ENCODE peak calls at places on chromosomes 7 and 10, in six cellular contexts. N, D, S, H, U and F are unnamed samples.
A peak's percentile ranks its signal among the peaks of the same experiment; 100 is the strongest.

GRCh38 chr10:12980713-12981306 is 20.7 kb downstream of the CCDC3 start:
- DNase-seq in N (no peak), D (no peak), S (no peak), H (no peak), U (peak; percentile 70), F (no peak)

GRCh38 chr7:108067844-108068243 is 62.3 kb downstream of the LAMB4 start:
- DNase-seq in N (no peak), D (no peak), S (no peak), H (no peak), U (no peak), F (no peak)

GRCh38 chr10:60155945-60156683 is 233.6 kb downstream of the ANK3 start:
- DNase-seq in N (no peak), D (no peak), S (no peak), H (no peak), U (no peak), F (no peak)

GRCh38 chr10:72812415-72812797 is 81.1 kb upstream of the OIT3 start:
- DNase-seq in N (no peak), D (no peak), S (no peak), H (no peak), U (no peak), F (no peak)

GRCh38 chr10:73744690-73744994 is 470 bp downstream of the SEC24C start:
- DNase-seq in N (peak; percentile 83), D (no peak), S (peak; percentile 58), H (no peak), U (peak; percentile 87), F (no peak)

GRCh38 chr7:152884321-152884720 is 124.8 kb downstream of the ACTR3B start:
- DNase-seq in N (peak; percentile 68), D (no peak), S (no peak), H (no peak), U (no peak), F (no peak)

GRCh38 chr10:35641430-35642015 is 573 bp downstream of the FZD8 start:
- DNase-seq in N (no peak), D (no peak), S (peak; percentile 42), H (no peak), U (no peak), F (peak; percentile 32)

GRCh38 chr10:119483001-119483400 is 59.5 kb downstream of the RGS10 start:
- DNase-seq in N (no peak), D (no peak), S (no peak), H (no peak), U (no peak), F (no peak)

GRCh38 chr10:114683162-114683561 is 25.1 kb upstream of the ABLIM1 start:
- DNase-seq in N (no peak), D (no peak), S (no peak), H (no peak), U (no peak), F (no peak)

GRCh38 chr10:107163904-107164861 is at the start of gene SORCS1:
- DNase-seq in N (peak; percentile 59), D (peak; percentile 68), S (no peak), H (peak; percentile 78), U (no peak), F (peak; percentile 60)

DNA sequence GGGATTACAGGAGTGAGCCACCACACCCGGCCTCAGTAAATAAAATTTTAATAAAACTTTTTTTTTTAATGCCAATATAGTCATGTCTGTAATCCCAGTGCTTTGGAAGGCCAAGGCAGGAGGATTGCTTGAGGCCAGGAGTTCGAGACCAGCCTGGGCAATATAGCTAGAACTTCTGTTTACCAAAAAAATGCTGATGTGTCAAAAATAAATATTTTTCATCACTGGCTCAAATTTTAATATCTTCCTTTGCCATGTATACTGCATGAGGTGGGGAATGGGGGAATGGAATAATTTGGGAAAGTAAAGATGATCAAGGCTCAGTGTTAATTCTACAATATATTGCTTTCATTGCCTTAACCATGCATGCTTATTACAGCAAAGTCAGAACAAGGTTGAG is 10.7 kb upstream of the RHBDD2 start:
- DNase-seq in N (no peak), D (no peak), S (no peak), H (no peak), U (no peak), F (no peak)
- H2BK15ac ChIP-seq in N (no peak overlapping the region), D (no peak overlapping the region), S (no peak overlapping the region), H (no peak overlapping the region), U (no peak overlapping the region), F (no peak overlapping the region)

GRCh38 chr10:9205558-9205957 is 1151.1 kb downstream of the GATA3 start:
- DNase-seq in N (no peak), D (no peak), S (no peak), H (no peak), U (no peak), F (no peak)
- H2BK15ac ChIP-seq in N (no peak overlapping the region), D (no peak overlapping the region), S (no peak overlapping the region), H (no peak overlapping the region), U (no peak overlapping the region), F (no peak overlapping the region)

DNA sequence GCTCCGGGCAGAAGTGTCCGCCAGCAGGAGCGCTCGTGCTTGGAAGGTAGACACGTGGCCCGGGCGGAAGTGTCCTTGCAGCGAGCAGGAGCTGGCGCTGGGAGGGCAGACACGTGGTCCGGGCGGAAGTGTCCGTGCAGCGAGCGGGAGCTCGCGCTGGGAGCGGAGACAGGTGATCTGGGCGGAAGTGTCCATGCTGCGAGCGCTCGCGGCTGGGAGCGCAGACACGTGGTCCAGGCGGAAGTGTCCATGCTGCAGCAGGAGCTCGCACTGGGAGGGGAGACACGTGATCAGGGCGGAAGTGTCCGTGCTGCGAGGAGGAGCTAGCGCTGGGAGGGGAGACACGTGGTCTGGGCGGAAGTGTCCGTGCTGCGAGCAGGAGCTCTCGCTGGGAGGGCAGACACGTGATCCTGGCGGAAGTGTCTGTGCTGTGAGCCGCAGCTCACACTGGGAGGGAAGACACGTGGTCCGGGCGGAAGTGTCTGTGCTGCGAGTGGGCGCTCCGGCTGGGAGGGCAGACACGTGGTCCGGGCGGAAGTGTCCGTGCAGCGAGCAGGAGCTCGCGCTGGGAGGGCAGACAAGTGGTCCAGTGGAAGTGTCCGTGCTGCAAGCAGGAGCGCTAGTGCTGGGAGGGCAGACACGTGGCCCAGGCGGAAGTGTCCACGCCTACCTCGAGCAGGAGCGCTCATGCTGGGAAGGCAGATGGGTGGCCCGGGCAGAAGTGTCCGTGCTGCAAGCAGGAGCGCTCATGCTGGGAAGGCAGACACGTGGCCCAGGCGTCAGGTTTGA is 41.1 kb upstream of the PRKAR1B start:
- DNase-seq in N (no peak), D (no peak), S (peak; percentile 22), H (no peak), U (no peak), F (no peak)
- H2BK15ac ChIP-seq in N (no peak overlapping the region), D (no peak overlapping the region), S (no peak overlapping the region), H (no peak overlapping the region), U (no peak overlapping the region), F (no peak overlapping the region)

GRCh38 chr10:78952018-78952417 is 116.7 kb upstream of the ZMIZ1 start:
- DNase-seq in N (no peak), D (no peak), S (peak; percentile 46), H (no peak), U (peak; percentile 53), F (no peak)
- H2BK15ac ChIP-seq in N (no peak overlapping the region), D (no peak overlapping the region), S (no peak overlapping the region), H (no peak overlapping the region), U (no peak overlapping the region), F (no peak overlapping the region)

GRCh38 chr10:69346776-69347175 is 68.5 kb downstream of the HK1 start:
- DNase-seq in N (no peak), D (no peak), S (no peak), H (no peak), U (no peak), F (no peak)

GRCh38 chr10:69351589-69351988 is 65.1 kb downstream of the TACR2 start:
- DNase-seq in N (no peak), D (no peak), S (no peak), H (no peak), U (no peak), F (no peak)

GRCh38 chr10:69348824-69349541 is 67.7 kb downstream of the TACR2 start:
- DNase-seq in N (no peak), D (no peak), S (peak; percentile 94), H (no peak), U (no peak), F (no peak)

GRCh38 chr10:69352569-69353264 is 64.0 kb downstream of the TACR2 start:
- DNase-seq in N (peak; percentile 47), D (no peak), S (peak; percentile 80), H (no peak), U (peak; percentile 82), F (no peak)

DNA sequence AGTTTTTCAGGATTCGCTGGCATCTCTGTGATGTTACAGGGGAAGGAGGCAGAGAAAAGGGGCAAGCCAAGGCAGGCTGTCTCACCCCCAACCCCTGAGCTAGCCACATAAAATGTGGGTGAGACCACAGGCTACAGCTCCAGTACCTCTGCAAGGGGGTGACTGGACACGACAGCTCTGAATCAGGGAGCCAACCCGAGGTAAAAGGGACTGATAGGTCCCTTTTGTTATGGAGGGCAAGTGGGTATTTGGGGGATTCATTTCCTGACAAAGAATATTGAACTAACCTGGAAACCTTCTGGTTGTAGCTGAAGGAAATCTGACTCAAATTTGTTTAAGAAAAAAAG is 67.2 kb downstream of the TACR2 start:
- DNase-seq in N (no peak), D (no peak), S (no peak), H (no peak), U (no peak), F (no peak)
- H2BK15ac ChIP-seq in N (no peak overlapping the region), D (no peak overlapping the region), S (peak overlapping the region; percentile 42), H (peak overlapping the region; percentile 40), U (no peak overlapping the region), F (no peak overlapping the region)